ENCODE peak calls at places on chromosomes 11 and 22, in six cellular contexts. J is left lung, S is body of pancreas, N is cardiac muscle cell, P is PC-9, W is HCT116. Q is an unnamed sample. For H3K27me3, the result is how much of the 10 kb centered on the place peaks cover.

GRCh38 chr22:49207008-49207775 is 620.5 kb downstream of the BRD1 start:
- DNase-seq in J (no peak), S (no peak), N (no peak), P (no peak), W (no peak), Q (no peak)

GRCh38 chr11:32070707-32071106 is 20.2 kb upstream of the RCN1 start:
- DNase-seq in J (no peak), S (no peak), N (no peak), P (peak), W (no peak), Q (no peak)

GRCh38 chr22:43819691-43820670 is 7.9 kb upstream of the EFCAB6 start:
- DNase-seq in J (no peak), S (no peak), N (no peak), P (no peak), W (no peak), Q (no peak)

GRCh38 chr11:9774591-9775392 is 110.9 kb downstream of the SWAP70 start:
- DNase-seq in J (no peak), S (no peak), N (no peak), P (no peak), W (no peak), Q (peak)

GRCh38 chr11:44246726-44247125 is 63.2 kb downstream of the ALX4 start:
- DNase-seq in J (no peak), S (no peak), N (no peak), P (no peak), W (no peak), Q (peak)

GRCh38 chr11:24678956-24679355 is 182.1 kb downstream of the LUZP2 start:
- DNase-seq in J (no peak), S (no peak), N (no peak), P (peak), W (no peak), Q (no peak)

GRCh38 chr11:126833020-126833419 is 167.6 kb downstream of the KIRREL3 start:
- DNase-seq in J (no peak), S (no peak), N (no peak), P (no peak), W (no peak), Q (no peak)

GRCh38 chr22:48881326-48881980 is 946.2 kb downstream of the BRD1 start:
- DNase-seq in J (peak), S (no peak), N (no peak), P (no peak), W (no peak), Q (no peak)

GRCh38 chr22:30253205-30253852 is 6.8 kb upstream of the LIF start:
- DNase-seq in J (peak), S (peak), N (no peak), P (peak), W (no peak), Q (no peak)

GRCh38 chr11:11843233-11843632 is 1.5 kb downstream of the USP47 start:
- DNase-seq in J (no peak), S (peak), N (peak), P (peak), W (no peak), Q (peak)

GRCh38 chr22:30023099-30023498 is 57.2 kb upstream of the HORMAD2 start:
- DNase-seq in J (no peak), S (no peak), N (no peak), P (no peak), W (no peak), Q (no peak)

GRCh38 chr22:24118689-24119384 is 62.5 kb upstream of the SUSD2 start:
- DNase-seq in J (peak), S (no peak), N (no peak), P (no peak), W (no peak), Q (no peak)

GRCh38 chr11:124872741-124873140 is 7.5 kb downstream of the ROBO3 start:
- DNase-seq in J (no peak), S (no peak), N (no peak), P (no peak), W (no peak), Q (no peak)

GRCh38 chr11:69316941-69317340 is 23.0 kb downstream of the MYEOV start:
- DNase-seq in J (no peak), S (no peak), N (no peak), P (no peak), W (no peak), Q (no peak)

GRCh38 chr11:11620966-11621880 is 582 bp downstream of the GALNT18 start:
- DNase-seq in J (peak), S (peak), N (peak), P (no peak), W (no peak), Q (no peak)

GRCh38 chr11:123822022-123822421 is 15.9 kb upstream of the OR6M1 start:
- DNase-seq in J (no peak), S (peak), N (no peak), P (no peak), W (no peak), Q (no peak)

DNA sequence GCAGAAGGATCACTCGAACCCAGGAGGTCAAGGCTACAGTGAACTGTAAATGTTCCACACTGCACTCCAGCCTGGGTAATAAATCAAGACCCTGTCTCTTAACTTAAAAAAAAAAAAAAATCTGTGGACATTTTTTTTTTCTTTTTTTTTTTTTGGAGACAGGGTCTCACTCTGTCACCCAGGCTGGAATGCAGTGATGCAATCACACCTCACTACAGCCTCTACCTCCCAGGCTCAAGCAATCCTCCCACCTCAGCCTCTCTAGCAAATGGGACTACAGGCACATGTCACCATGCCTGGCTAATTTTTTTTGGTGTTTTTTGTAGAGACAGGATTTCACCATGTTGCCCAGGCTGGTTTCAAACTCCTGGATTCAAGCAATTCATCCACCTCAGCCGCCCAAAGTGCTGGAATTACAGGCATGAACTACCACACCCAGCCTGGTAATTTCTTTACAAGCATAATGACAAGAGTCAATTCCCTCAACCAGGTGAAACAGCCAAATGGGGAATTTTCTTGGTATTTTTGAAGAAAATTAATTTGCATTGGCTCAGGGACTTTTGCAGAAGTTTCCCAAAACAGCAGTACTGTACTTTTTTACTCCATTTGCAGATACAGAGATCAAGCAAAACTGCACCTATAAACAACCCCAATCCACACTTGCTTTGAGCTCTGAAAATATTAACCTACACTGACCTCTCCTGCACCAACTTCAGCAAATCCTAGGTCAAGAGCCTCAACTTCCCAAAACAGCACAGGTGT is 44.0 kb downstream of the MRTFA start:
- DNase-seq in J (no peak), S (no peak), N (no peak), P (no peak), W (no peak), Q (no peak)
- H3K4me3 ChIP-seq in J (no peak), S (no peak), N (no peak), P (no peak), W (no peak), Q (no peak)

GRCh38 chr11:14972581-14973490 is 685 bp upstream of the CALCA start:
- DNase-seq in J (peak), S (no peak), N (no peak), P (no peak), W (no peak), Q (no peak)
- H3K27me3 ChIP-seq in J (half or more), S (under half), N (half or more), P (under half), W (under half), Q (under half)

GRCh38 chr11:122791836-122792235 is 46.5 kb upstream of the CRTAM start:
- DNase-seq in J (no peak), S (no peak), N (no peak), P (no peak), W (no peak), Q (no peak)

GRCh38 chr11:122793500-122793899 is 44.8 kb upstream of the CRTAM start:
- DNase-seq in J (no peak), S (no peak), N (no peak), P (no peak), W (no peak), Q (no peak)

GRCh38 chr11:122797651-122798050 is 40.6 kb upstream of the CRTAM start:
- DNase-seq in J (no peak), S (no peak), N (no peak), P (no peak), W (no peak), Q (no peak)

GRCh38 chr11:122795281-122795680 is 43.0 kb upstream of the CRTAM start:
- DNase-seq in J (no peak), S (no peak), N (no peak), P (no peak), W (no peak), Q (no peak)

GRCh38 chr11:122796128-122796717 is 42.1 kb upstream of the CRTAM start:
- DNase-seq in J (peak), S (peak), N (peak), P (no peak), W (no peak), Q (no peak)
- TF ChIP-seq CTCF in J (peak), S (peak), N (peak), P (peak), W (peak), Q (peak)

DNA sequence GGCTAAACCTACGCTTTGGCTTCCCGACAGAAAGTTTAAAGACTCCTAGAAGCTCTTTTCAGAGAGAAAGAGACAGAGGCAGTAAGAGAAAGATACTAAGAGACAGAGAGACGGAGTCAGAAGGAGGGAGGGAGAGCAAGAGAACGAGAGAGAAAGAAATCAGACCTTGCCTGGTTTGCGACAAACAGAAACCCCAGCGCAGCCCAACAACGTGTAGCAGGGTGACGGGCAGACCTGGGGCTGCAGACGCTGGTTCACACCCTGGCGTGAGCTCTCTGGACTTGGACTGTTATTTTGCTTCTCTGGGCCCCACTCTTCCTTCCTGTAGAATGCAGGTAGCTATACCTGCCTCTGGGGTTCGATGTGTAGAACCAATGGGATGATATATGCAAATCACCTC is 244.4 kb upstream of the SYN3 start:
- DNase-seq in J (no peak), S (no peak), N (no peak), P (no peak), W (no peak), Q (no peak)
- H3K4me3 ChIP-seq in J (no peak), S (no peak), N (no peak), P (no peak), W (no peak), Q (no peak)

DNA sequence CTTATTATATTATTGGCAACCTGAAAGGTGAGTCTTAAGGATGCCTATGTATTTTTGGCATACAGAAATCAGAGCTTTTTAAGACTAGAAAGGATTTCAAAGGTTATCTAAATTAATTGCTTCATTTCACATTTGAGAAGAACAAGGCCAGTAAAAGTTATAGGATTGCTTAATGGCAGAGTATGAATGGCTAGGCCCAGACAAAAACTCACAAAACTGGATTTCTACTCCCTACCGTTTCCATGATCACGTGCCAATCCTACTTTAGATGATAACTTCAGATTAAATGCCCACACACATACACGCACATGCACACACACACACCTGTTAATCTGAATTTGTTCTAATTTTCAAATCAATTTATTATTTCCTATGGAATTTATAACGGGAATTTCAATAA is 1.8 kb upstream of the PDE3B start:
- DNase-seq in J (no peak), S (no peak), N (no peak), P (no peak), W (no peak), Q (no peak)
- H3K27me3 ChIP-seq in J (under half), S (under half), N (under half), P (under half), W (under half), Q (under half)

Q was measured in BJ.